ENCODE peak calls at places on chromosomes 3 and 15, in seven cellular contexts. Q is HS-5; B is activated T-helper 1 cell treated with anti-CD3 and anti-CD28 coated beads, Interleukin-12 subunit alpha, Interleukin-12 subunit beta, Interleukin-2, Interleukin-4 antibody, amounts not matched to agents 30 ng/mL and 10 ng/mL and 1 ng/mL, durations not matched to agents 14 hours and 24 hours and 36 hours; O is activated CD4-positive, alpha-beta T cell treated with anti-CD3 and anti-CD28 coated beads, Interleukin-2, amount 10 ng/mL, durations not matched to agents 7 days and 5 days; M is NB4; V is SK-N-DZ; Z is NCI-H1694 treated with DMSO at 0.1 percent for 48 hours. H is an unnamed sample.

GRCh38 chr3:58144478-58145142 is 66.2 kb downstream of the DNASE1L3 start:
- DNase-seq in M (no peak), O (no peak), B (no peak), Z (peak), V (no peak), Q (no peak), H (no peak)

GRCh38 chr3:12229896-12230295 is 59.0 kb upstream of the PPARG start:
- DNase-seq in M (no peak), V (no peak), Z (no peak), B (no peak), O (no peak), Q (no peak), H (no peak)

GRCh38 chr3:55624238-55624637 is 137.1 kb upstream of the WNT5A start:
- DNase-seq in O (no peak), Q (peak), V (no peak), B (no peak), Z (no peak), M (peak), H (no peak)

GRCh38 chr15:85374831-85375230 is 5.6 kb upstream of the AKAP13 start:
- DNase-seq in V (no peak), Q (no peak), M (no peak), Z (no peak), O (no peak), B (no peak), H (no peak)

GRCh38 chr15:90340345-90340744 is 11.7 kb upstream of the ZNF774 start:
- DNase-seq in Z (no peak), Q (no peak), M (no peak), V (no peak), B (no peak), O (no peak), H (no peak)

GRCh38 chr15:90818251-90819210 is 49.9 kb upstream of the FURIN start:
- DNase-seq in Q (no peak), M (peak), B (peak), O (peak), V (peak), Z (peak), H (no peak)

GRCh38 chr15:48374472-48374871 is 43.2 kb downstream of the DUT start:
- DNase-seq in Z (no peak), O (no peak), M (no peak), V (no peak), B (no peak), Q (no peak), H (no peak)

GRCh38 chr3:184248454-184249411 is at the start of gene ALG3:
- DNase-seq in M (peak), Z (peak), V (peak), O (peak), Q (peak), B (peak), H (peak)

GRCh38 chr3:2001306-2002108 is 97.2 kb upstream of the CNTN4 start:
- DNase-seq in Z (no peak), V (peak), M (no peak), Q (no peak), O (no peak), B (no peak), H (no peak)

GRCh38 chr3:107988464-107989156 is 102.2 kb downstream of the CD47 start:
- DNase-seq in M (no peak), B (no peak), V (no peak), Q (no peak), O (no peak), Z (no peak), H (no peak)

GRCh38 chr15:68581725-68582124 is 2.9 kb downstream of the CORO2B start:
- DNase-seq in Z (no peak), Q (no peak), M (no peak), B (no peak), O (no peak), V (no peak), H (no peak)

GRCh38 chr15:59570364-59570763 is 41.2 kb upstream of the GCNT3 start:
- DNase-seq in M (no peak), Z (no peak), O (no peak), V (no peak), Q (no peak), B (no peak), H (no peak)

GRCh38 chr15:73964736-73965093 is 27.4 kb downstream of the STOML1 start:
- DNase-seq in M (peak), B (peak), O (peak), Q (no peak), V (peak), Z (peak), H (peak)

GRCh38 chr15:65355983-65356353 is 21.8 kb downstream of the IGDCC3 start:
- DNase-seq in O (no peak), Z (no peak), V (no peak), M (no peak), B (no peak), Q (no peak), H (no peak)

GRCh38 chr15:57354436-57355123 is 21.7 kb upstream of the CGNL1 start:
- DNase-seq in Q (no peak), Z (no peak), V (no peak), M (no peak), B (no peak), O (no peak), H (no peak)

GRCh38 chr15:95247068-95247984 is 1016.0 kb downstream of the MCTP2 start:
- DNase-seq in Z (no peak), B (no peak), M (no peak), Q (peak), V (no peak), O (no peak), H (no peak)

GRCh38 chr3:65048151-65048550 is 360.4 kb upstream of the ADAMTS9 start:
- DNase-seq in O (no peak), B (no peak), Q (no peak), Z (no peak), V (no peak), M (no peak), H (no peak)

GRCh38 chr15:51736069-51736468 is 1.4 kb downstream of the LYSMD2 start:
- DNase-seq in B (no peak), V (no peak), Q (no peak), M (peak), Z (no peak), O (no peak), H (no peak)

GRCh38 chr15:66644815-66645345 is 57.2 kb upstream of the SMAD6 start:
- DNase-seq in V (no peak), B (no peak), Q (no peak), O (no peak), Z (no peak), M (no peak), H (no peak)

GRCh38 chr3:115836944-115837343 is 213.6 kb downstream of the GAP43 start:
- DNase-seq in O (no peak), V (no peak), Z (peak), B (no peak), Q (no peak), M (peak), H (no peak)

GRCh38 chr15:62071711-62072308 is 5.0 kb downstream of the C2CD4A start:
- DNase-seq in V (peak), Q (no peak), B (no peak), O (no peak), M (peak), Z (peak), H (no peak)

GRCh38 chr3:2826453-2826852 is 283.7 kb downstream of the IL5RA start:
- DNase-seq in M (no peak), B (no peak), Q (no peak), Z (no peak), O (no peak), V (no peak), H (no peak)